ENCODE peak calls at places on chromosomes 11 and 22, in five cellular contexts. M is CD8-positive, alpha-beta T cell; W is pancreas; C is IMR-90; J is ovary. U is an unnamed sample.
A peak's percentile ranks its signal among the peaks of the same experiment; 100 is the strongest.

GRCh38 chr11:112016765-112017356 is 8.3 kb upstream of the DLAT start:
- DNase-seq in M (no peak), W (no peak), C (peak; percentile 50), J (no peak), U (no peak)

GRCh38 chr11:130533113-130533803 is 84.8 kb downstream of the ADAMTS15 start:
- DNase-seq in M (no peak), W (no peak), C (no peak), J (no peak), U (no peak)

GRCh38 chr11:31782243-31782642 is 28.9 kb downstream of the PAX6 start:
- DNase-seq in M (no peak), W (no peak), C (no peak), J (no peak), U (no peak)

GRCh38 chr11:60950024-60950423 is 2.0 kb downstream of the SLC15A3 start:
- DNase-seq in M (no peak), W (no peak), C (no peak), J (no peak), U (no peak)

GRCh38 chr11:1763336-1763795 is 361 bp downstream of the CTSD start:
- DNase-seq in M (no peak), W (no peak), C (no peak), J (no peak), U (no peak)

GRCh38 chr22:27627444-27627833 is 174.1 kb downstream of the MN1 start:
- DNase-seq in M (no peak), W (no peak), C (no peak), J (no peak), U (no peak)

GRCh38 chr11:35135222-35135621 is 3.7 kb upstream of the CD44 start:
- DNase-seq in M (no peak), W (no peak), C (no peak), J (no peak), U (no peak)

GRCh38 chr11:44426958-44427357 is 117.0 kb upstream of the ALX4 start:
- DNase-seq in M (no peak), W (no peak), C (no peak), J (no peak), U (no peak)

GRCh38 chr11:42552786-42553185 is 759.0 kb upstream of the API5 start:
- DNase-seq in M (no peak), W (no peak), C (no peak), J (no peak), U (no peak)

GRCh38 chr11:34345012-34345804 is 12.6 kb downstream of the ABTB2 start:
- DNase-seq in M (no peak), W (peak; percentile 49), C (peak; percentile 66), J (peak; percentile 46), U (no peak)

GRCh38 chr11:11243258-11243789 is 109.7 kb downstream of the CSNK2A3 start:
- DNase-seq in M (no peak), W (no peak), C (no peak), J (no peak), U (no peak)

GRCh38 chr11:134554861-134555260 is 142.8 kb upstream of the B3GAT1 start:
- DNase-seq in M (no peak), W (no peak), C (no peak), J (no peak), U (no peak)

GRCh38 chr11:116066777-116067176 is 562.6 kb upstream of the CADM1 start:
- DNase-seq in M (no peak), W (no peak), C (no peak), J (no peak), U (no peak)

GRCh38 chr11:34380696-34381095 is 22.9 kb upstream of the ABTB2 start:
- DNase-seq in M (no peak), W (no peak), C (peak; percentile 53), J (no peak), U (no peak)

GRCh38 chr11:26578998-26579635 is 7.1 kb upstream of the MUC15 start:
- DNase-seq in M (no peak), W (no peak), C (no peak), J (no peak), U (no peak)

GRCh38 chr11:26649884-26650283 is 72.0 kb downstream of the SLC5A12 start:
- DNase-seq in M (no peak), W (peak; percentile 68), C (peak; percentile 53), J (no peak), U (peak; percentile 19)

GRCh38 chr22:36344106-36344827 is 43.5 kb downstream of the MYH9 start:
- DNase-seq in M (peak; percentile 40), W (no peak), C (no peak), J (no peak), U (no peak)

GRCh38 chr11:35158371-35159081 is 19.6 kb downstream of the CD44 start:
- DNase-seq in M (no peak), W (no peak), C (no peak), J (no peak), U (no peak)

GRCh38 chr22:31926969-31927368 is 17.4 kb upstream of the YWHAH start:
- DNase-seq in M (no peak), W (no peak), C (no peak), J (no peak), U (no peak)

GRCh38 chr22:36201630-36202312 is at the start of gene APOL4:
- DNase-seq in M (no peak), W (peak; percentile 69), C (no peak), J (peak; percentile 82), U (peak; percentile 64)

GRCh38 chr11:96310236-96310635 is 32.8 kb downstream of the MAML2 start:
- DNase-seq in M (no peak), W (no peak), C (no peak), J (no peak), U (no peak)

GRCh38 chr11:32555885-32556284 is 27.7 kb upstream of the EIF3M start:
- DNase-seq in M (no peak), W (no peak), C (no peak), J (no peak), U (no peak)

GRCh38 chr11:94553938-94554337 is 10.2 kb downstream of the FUT4 start:
- DNase-seq in M (no peak), W (peak; percentile 26), C (peak; percentile 91), J (no peak), U (no peak)

GRCh38 chr11:71451596-71452353 is 1.2 kb upstream of the NADSYN1 start:
- DNase-seq in M (no peak), W (peak; percentile 49), C (no peak), J (no peak), U (peak; percentile 56)

GRCh38 chr11:75524576-75525432 is 937 bp downstream of the GDPD5 start:
- DNase-seq in M (peak; percentile 39), W (peak; percentile 39), C (peak; percentile 34), J (peak; percentile 63), U (peak; percentile 66)

GRCh38 chr22:28297504-28297903 is 378.4 kb upstream of the PITPNB start:
- DNase-seq in M (no peak), W (no peak), C (peak; percentile 2), J (no peak), U (peak; percentile 35)

DNA sequence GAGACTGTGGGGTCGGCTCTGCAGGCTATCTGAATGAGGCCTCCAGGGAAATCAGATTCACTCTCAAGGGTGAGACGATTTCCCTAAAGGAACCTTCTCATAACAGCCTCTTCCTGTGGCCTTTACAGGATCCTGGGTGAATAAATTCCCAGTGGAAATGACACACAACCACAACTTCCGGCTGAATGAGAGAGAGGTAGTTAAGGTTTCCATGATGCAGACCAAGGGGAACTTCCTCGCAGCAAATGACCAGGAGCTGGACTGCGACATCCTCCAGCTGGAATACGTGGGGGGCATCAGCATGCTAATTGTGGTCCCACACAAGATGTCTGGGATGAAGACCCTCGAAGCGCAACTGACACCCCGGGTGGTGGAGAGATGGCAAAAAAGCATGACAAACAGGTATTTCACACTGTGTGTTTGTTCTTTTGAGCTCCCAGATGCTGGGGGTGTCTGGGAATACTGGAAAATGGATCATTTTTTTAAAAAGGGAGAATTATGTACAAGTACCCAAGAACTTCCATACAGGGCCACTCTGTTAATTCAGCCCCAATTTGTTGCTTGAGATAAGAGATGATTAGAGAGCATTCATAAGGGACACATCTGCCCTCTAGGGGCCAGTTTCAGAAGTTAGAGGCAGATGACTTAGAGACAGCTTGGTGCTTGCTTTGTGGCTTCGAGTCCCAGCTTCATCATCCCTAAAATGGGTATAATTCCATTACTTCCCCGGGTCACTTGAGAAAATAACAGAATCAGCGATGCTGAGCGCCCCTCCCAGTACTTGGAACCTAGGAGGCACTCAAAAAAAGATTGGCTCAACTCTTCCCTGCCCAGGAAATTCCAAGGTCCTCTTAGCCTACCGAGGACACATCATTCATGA is 10.2 kb downstream of the SERPIND1 start:
- DNase-seq in M (peak; percentile 44), W (peak; percentile 25), C (peak; percentile 74), J (no peak), U (no peak)
- TF ChIP-seq CTCF in M (peak; percentile 81), W (peak; percentile 41), C (peak; percentile 63), J (no peak), U (peak; percentile 44)

DNA sequence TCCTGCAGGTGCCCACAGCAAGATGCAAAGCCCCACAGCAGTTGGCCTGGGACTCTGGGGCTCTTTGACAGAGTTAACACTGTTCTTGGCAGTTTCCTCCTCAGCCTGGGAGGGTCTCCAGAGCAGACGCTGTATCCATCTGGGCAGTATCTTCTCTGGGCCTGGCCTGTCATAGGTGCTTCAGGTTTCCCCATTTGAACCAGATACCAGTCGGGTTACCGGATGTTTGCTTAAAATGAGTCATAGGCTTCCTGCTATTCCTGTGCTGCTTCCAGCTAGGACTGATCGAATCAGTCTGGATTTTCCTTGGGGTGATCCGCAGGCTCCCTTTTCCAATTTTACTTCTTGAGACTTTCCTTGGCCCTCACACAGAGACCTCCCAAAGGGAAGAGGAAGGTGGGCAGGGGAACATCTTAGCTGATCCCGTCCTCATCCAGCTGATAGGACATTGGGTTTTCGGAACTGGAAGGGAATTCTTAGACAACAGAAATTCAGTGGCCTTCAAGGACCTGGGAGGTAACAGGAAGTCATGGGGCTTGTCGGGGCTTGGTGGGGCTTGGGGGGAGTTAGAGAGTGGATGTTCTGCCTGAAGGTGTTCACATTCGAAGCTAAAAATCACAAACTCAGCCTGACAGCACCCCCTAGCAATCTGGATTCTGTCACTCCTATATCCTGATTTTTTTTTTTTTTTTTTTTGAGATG is 2.4 kb upstream of the RANGAP1 start:
- DNase-seq in M (no peak), W (peak; percentile 62), C (peak; percentile 88), J (no peak), U (no peak)
- H3K4me3 ChIP-seq in M (no peak overlapping the region), W (no peak overlapping the region), C (no peak overlapping the region), J (no peak overlapping the region), U (no peak overlapping the region)

DNA sequence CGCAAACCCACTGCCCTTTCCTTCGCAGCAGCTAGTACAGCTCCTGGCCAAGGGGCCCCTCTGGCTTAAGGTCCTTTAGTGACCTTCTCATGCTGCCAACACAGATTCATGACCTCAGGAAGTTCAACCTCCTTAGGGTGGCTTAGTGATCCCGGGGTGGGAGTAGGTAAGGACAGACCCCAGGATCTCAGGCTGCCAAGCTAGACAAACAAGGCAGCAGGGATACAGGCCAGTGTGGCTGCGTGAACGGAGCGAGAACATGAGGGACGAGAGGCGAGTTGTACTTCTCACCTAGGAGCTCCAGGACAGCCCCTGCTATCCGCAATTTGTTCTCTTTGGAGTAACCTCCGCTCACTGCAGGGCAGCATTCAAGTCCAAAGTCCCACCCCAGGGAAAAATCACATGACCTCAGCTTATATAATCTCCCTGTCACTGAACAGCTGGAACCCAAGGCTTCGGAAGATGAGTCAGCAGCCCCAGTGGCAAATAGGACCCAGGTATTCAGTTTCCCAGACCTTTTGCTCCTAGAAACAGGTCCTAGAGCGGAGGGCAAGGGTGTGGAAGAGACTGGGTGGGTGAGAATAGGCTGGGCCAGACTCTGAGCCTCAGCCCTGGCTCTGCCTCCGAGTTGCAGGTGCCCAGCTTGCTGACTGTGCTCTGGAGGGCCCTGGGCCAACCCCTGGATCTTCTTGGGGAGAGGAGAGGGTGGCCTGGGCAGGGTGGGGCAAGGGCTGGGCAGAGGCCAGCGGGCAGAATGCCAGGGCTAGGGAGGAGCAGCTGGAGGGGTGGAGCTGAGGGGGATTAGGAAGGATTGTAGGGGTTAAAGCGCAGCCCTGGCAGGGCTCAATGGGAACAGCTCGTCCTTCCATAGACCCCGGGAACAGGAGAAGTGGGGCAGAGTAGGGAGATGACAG is 13.1 kb downstream of the USP2 start:
- DNase-seq in M (no peak), W (peak; percentile 75), C (peak; percentile 34), J (peak; percentile 70), U (peak; percentile 93)
- H3K4me1 ChIP-seq in M (peaks cover 10% of the 10 kb centered on the region), W (peaks cover 30% of the 10 kb centered on the region), C (peaks cover 20% of the 10 kb centered on the region), J (peaks cover 19% of the 10 kb centered on the region), U (peaks cover 51% of the 10 kb centered on the region)

GRCh38 chr11:15378941-15379340 is 264.2 kb downstream of the INSC start:
- DNase-seq in M (no peak), W (no peak), C (no peak), J (no peak), U (no peak)
- TF ChIP-seq CTCF in M (no peak), W (no peak), C (no peak), J (no peak), U (no peak)

U was measured in mucosa of descending colon.